ENCODE peak calls at places on chromosomes 7 and 10, in four cellular contexts. M is PC-3, S is tibial nerve, O is cardiac muscle cell. K is an unnamed sample.

GRCh38 chr10:90352288-90352687 is 505.6 kb downstream of the HTR7 start:
- DNase-seq in S (no peak), M (no peak), O (peak), K (no peak)

GRCh38 chr7:54331311-54331710 is 210.9 kb upstream of the VSTM2A start:
- DNase-seq in S (no peak), O (no peak), M (no peak), K (no peak)

GRCh38 chr7:83643012-83643411 is 5.9 kb downstream of the SEMA3E start:
- DNase-seq in O (no peak), M (no peak), S (no peak), K (no peak)

GRCh38 chr7:110790992-110791391 is 299.9 kb upstream of the LRRN3 start:
- DNase-seq in M (no peak), O (no peak), S (no peak), K (no peak)

GRCh38 chr7:74254858-74255379 is 720 bp upstream of the RFC2 start:
- DNase-seq in M (no peak), S (no peak), O (no peak), K (no peak)

GRCh38 chr10:93468532-93469213 is 13.5 kb downstream of the MYOF start:
- DNase-seq in O (peak), M (peak), S (no peak), K (no peak)

GRCh38 chr7:10802526-10802925 is 171.1 kb upstream of the PHF14 start:
- DNase-seq in M (peak), O (peak), S (no peak), K (peak)

GRCh38 chr7:158309844-158310763 is 277.5 kb downstream of the PTPRN2 start:
- DNase-seq in S (no peak), O (no peak), M (no peak), K (no peak)

GRCh38 chr7:90595341-90595800 is 750 bp upstream of the CDK14 start:
- DNase-seq in O (peak), M (peak), S (no peak), K (no peak)

GRCh38 chr10:124994573-124995473 is 52.9 kb downstream of the ZRANB1 start:
- DNase-seq in M (no peak), O (no peak), S (no peak), K (no peak)

GRCh38 chr7:149815661-149816266 is 22.4 kb upstream of the ZNF862 start:
- DNase-seq in S (no peak), M (no peak), O (no peak), K (no peak)

GRCh38 chr10:78062296-78062695 is 28.6 kb downstream of the RPS24 start:
- DNase-seq in O (no peak), S (no peak), M (no peak), K (no peak)

GRCh38 chr7:140033779-140034363 is 28.9 kb downstream of the PARP12 start:
- DNase-seq in S (no peak), O (no peak), M (no peak), K (peak)

GRCh38 chr7:13628231-13629001 is 361.1 kb downstream of the ETV1 start:
- DNase-seq in M (peak), O (peak), S (no peak), K (no peak)

GRCh38 chr10:109974509-109975191 is 33.1 kb upstream of the ADD3 start:
- DNase-seq in O (peak), S (no peak), M (no peak), K (no peak)

GRCh38 chr10:114647545-114648138 is 10.4 kb downstream of the ABLIM1 start:
- DNase-seq in S (no peak), M (no peak), O (peak), K (no peak)

GRCh38 chr10:114879093-114879492 is 57.5 kb downstream of the FHIP2A start:
- DNase-seq in S (no peak), O (peak), M (no peak), K (no peak)

GRCh38 chr7:94698275-94698674 is 42.3 kb upstream of the SGCE start:
- DNase-seq in M (peak), S (no peak), O (peak), K (no peak)

GRCh38 chr10:43679509-43679908 is 30.8 kb upstream of the ZNF32 start:
- DNase-seq in O (peak), S (no peak), M (no peak), K (no peak)

GRCh38 chr10:129383651-129384050 is 83.4 kb upstream of the MGMT start:
- DNase-seq in M (no peak), S (no peak), O (no peak), K (no peak)

GRCh38 chr7:2411815-2412586 is 8.6 kb downstream of the CHST12 start:
- DNase-seq in S (no peak), O (no peak), M (no peak), K (no peak)

GRCh38 chr10:91935886-91936285 is 12.3 kb downstream of the BTAF1 start:
- DNase-seq in M (peak), S (no peak), O (no peak), K (peak)

GRCh38 chr10:16258476-16259040 is 178.3 kb upstream of the PTER start:
- DNase-seq in M (no peak), S (no peak), O (no peak), K (no peak)

GRCh38 chr10:70651661-70652060 is 20.6 kb upstream of the ADAMTS14 start:
- DNase-seq in O (no peak), S (no peak), M (peak), K (no peak)

GRCh38 chr10:69866688-69867461 is 65.2 kb downstream of the COL13A1 start:
- DNase-seq in O (peak), M (no peak), S (no peak), K (no peak)

DNA sequence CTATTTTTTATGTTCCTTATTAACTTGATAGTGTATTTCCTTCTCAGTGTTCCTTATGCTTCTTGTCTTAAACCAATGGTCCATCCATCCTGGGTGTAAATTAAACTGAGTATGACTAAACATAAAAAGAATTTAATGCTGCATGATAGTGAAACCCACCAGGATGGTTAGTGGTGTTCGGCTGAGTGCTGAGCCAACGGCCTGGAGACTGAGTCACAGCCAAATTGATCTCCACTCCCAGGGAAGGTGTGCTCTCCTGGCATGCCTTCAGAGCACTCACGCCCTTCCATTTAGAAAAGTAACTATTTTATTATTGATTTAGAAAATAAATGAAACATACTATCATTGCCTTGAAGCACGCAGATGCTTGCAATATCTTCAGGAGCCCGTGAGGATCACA is 39.9 kb upstream of the LOXL4 start:
- DNase-seq in S (no peak), M (no peak), O (no peak), K (no peak)
- H3K27ac ChIP-seq in S (no peak), M (no peak), O (no peak), K (no peak)

DNA sequence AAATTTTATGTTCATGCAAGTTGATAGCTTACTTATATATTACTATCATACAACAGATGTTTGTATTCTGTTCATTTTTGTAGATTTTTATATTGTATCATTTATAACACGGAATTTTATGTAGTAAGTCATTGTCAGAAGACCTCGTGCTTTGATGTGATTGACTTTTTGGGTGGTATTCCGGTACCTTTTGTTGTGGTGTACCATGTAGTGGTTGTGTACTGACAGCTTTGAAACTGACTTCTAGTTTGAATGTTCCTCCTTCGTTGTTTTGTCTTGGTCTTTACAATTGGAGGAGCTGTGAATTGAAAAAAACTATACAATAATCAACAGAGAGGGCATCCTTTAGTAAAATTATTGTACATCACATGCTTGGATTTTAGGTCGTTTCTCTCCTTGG is 61.5 kb downstream of the WAC start:
- DNase-seq in M (no peak), S (no peak), O (no peak), K (no peak)
- H3K27ac ChIP-seq in M (no peak), S (no peak), O (peak), K (no peak)

DNA sequence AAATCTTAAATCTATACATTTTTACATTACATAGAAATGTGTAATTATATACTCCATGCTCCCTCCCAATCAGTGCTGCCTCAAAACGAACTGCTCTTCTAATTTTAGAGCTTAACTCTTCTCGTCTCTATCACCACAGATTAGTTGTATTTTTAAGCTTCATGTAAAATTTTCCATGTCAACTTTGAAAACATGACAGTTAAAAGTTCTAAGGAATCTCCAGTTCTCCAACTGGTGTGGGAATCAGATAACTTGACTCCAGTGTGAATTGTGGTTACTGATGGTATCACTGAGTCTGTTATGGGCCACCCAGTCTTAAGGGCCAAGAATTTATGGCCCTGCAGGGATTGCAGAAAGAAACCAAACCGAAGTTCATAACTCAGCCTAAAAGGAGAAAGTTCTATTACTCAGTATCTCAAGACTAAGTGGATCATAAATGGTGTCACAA is 31.7 kb upstream of the KMT2E start:
- DNase-seq in O (peak), M (no peak), S (peak), K (no peak)
- H3K27ac ChIP-seq in O (peak), M (peak), S (peak), K (no peak)

GRCh38 chr10:87546221-87546620 is 41.5 kb downstream of the MINPP1 start:
- DNase-seq in S (peak), O (peak), M (peak), K (no peak)

GRCh38 chr10:87547734-87548311 is 43.1 kb downstream of the MINPP1 start:
- DNase-seq in O (peak), S (no peak), M (peak), K (no peak)

GRCh38 chr10:87544750-87545149 is 40.1 kb downstream of the MINPP1 start:
- DNase-seq in S (no peak), O (peak), M (no peak), K (no peak)

GRCh38 chr10:87545783-87546182 is 41.1 kb downstream of the MINPP1 start:
- DNase-seq in M (no peak), S (no peak), O (no peak), K (no peak)

GRCh38 chr10:87546971-87547413 is 42.3 kb downstream of the MINPP1 start:
- DNase-seq in M (peak), O (peak), S (no peak), K (no peak)
- H3K27ac ChIP-seq in M (peak), O (no peak), S (no peak), K (no peak)

DNA sequence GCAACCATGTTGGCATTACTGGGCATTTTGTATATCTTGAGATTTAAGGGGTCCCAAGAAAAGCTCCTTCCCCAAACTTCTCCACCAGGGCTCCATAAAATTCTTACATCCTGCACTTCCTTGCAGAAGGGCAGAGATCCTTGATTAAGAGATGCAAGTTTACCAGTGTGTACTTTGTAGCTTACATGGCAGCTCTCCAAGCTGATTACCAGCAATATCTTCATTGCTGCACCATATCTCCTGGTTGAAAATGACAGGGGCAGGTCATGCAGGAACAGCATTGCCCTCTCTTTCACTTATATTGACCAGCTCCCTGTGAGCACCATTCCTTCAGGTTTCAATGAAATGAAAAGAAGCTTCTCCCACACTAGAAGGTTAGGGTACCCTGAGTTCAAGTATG is 184.6 kb upstream of the PHYHIPL start:
- DNase-seq in S (no peak), O (no peak), M (no peak), K (no peak)
- H3K27ac ChIP-seq in S (no peak), O (no peak), M (no peak), K (no peak)

GRCh38 chr7:72924748-72925545 is at the start of gene POM121:
- DNase-seq in O (peak), M (peak), S (peak), K (peak)

GRCh38 chr7:72924417-72924747 is 513 bp upstream of the POM121 start:
- DNase-seq in O (peak), M (no peak), S (no peak), K (no peak)

DNA sequence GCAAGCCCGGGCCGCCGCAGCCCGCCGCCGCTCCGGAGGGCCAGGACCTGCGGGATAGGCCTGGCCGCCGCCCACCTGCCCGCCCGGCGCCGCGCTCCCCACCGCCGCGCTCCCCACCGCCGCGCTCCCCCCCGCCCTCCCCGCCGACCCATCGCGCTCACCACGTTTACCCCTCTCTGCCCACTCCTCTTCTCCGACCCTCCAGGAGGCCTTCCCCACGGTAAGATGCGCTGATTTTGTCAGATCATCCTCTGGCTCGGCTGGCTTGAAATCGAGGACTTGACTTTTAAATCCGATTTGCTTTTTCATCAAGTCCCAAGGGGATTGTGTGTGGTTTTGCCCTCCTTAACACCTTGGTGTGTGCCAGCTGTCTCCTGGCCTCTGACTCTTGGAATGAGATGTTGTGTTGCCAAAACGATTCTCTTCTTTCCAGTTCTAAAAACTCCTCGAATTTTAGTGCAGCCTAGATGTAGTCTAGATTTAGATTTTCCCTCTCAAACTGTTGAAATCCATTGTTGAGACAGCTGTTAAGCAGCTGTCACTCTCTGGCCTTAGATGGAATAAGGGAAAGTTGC is 738 bp downstream of the POM121 start:
- DNase-seq in M (no peak), S (no peak), O (peak), K (no peak)
- H3K27ac ChIP-seq in M (peak), S (peak), O (peak), K (peak)

DNA sequence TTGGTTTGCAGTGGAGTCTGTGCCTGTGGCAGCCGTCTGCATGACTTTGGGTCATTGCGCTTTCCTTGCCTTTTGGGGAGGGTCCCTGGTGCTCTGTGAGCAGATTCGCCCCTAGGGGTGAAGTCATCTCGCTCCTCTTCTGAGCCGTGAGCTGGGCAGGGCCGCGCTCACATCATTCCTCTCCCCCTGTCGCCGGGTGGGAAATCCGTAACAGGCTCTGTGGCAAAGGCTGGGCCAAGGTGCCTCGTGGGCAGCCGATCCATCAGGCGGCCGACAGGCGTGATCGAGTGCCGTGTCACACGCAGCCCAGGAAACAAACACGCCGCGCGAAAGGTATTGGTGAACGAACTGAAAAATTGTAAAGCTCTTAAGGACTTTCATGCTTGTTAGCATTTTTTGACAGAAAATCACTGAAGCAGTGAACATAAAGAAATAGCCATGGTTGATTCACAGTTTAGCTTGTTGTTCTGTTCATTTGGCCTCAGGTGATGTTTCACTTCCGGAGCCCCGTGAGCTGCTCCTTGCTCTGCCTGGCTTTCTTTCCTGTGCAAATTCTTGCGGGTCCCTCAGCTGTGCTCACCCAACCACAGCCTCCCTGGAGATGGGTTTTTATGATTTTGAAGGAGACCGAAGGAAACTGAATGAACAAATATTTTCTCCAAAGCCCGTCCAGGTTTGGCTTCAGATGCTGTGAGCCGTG is 122.1 kb downstream of the NKX6-2 start:
- DNase-seq in M (peak), O (no peak), S (no peak), K (no peak)
- H3K27ac ChIP-seq in M (peak), O (no peak), S (no peak), K (peak)

GRCh38 chr7:151585744-151586424 is 66.2 kb upstream of the RHEB start:
- DNase-seq in M (no peak), O (peak), S (no peak), K (no peak)
- H3K27ac ChIP-seq in M (no peak), O (no peak), S (no peak), K (no peak)

GRCh38 chr10:6165221-6165725 is 37.5 kb upstream of the PFKFB3 start:
- DNase-seq in O (no peak), M (no peak), S (no peak), K (no peak)

GRCh38 chr10:6163364-6164270 is 39.1 kb upstream of the PFKFB3 start:
- DNase-seq in M (peak), S (peak), O (peak), K (no peak)

GRCh38 chr10:6164271-6165095 is 38.2 kb upstream of the PFKFB3 start:
- DNase-seq in M (no peak), O (peak), S (no peak), K (no peak)

GRCh38 chr10:6162589-6163356 is 40.0 kb upstream of the PFKFB3 start:
- DNase-seq in S (no peak), O (peak), M (no peak), K (no peak)

GRCh38 chr10:6161913-6162312 is 40.8 kb upstream of the PFKFB3 start:
- DNase-seq in S (no peak), O (no peak), M (no peak), K (no peak)
- H3K27ac ChIP-seq in S (no peak), O (peak), M (no peak), K (no peak)

GRCh38 chr7:114720725-114721124 is 201.2 kb upstream of the MDFIC start:
- DNase-seq in O (peak), M (no peak), S (no peak), K (no peak)
- H3K27ac ChIP-seq in O (no peak), M (no peak), S (no peak), K (no peak)

K was measured in epithelial cell of prostate.